ENCODE peak calls at places on chromosomes 11 and 22, in seven cellular contexts. I is activated B cell treated with CpG ODN at 0.5 μM for 24 hours, Y is A549, W is cardiac fibroblast, L is dorsolateral prefrontal cortex, X is HFF-Myc, T is Peyer's patch. V is an unnamed sample.

GRCh38 chr11:33044281-33044680 is 4.9 kb downstream of the TCP11L1 start:
- DNase-seq in I (no peak), Y (peak; percentile 91), W (no peak), L (no peak), X (no peak), T (no peak), V (no peak)

GRCh38 chr11:2535673-2536439 is 91.0 kb downstream of the KCNQ1 start:
- DNase-seq in I (no peak), Y (no peak), W (no peak), L (no peak), X (no peak), T (no peak), V (peak; percentile 18)

GRCh38 chr22:38309614-38310517 is 7.4 kb downstream of the CSNK1E start:
- DNase-seq in I (no peak), Y (no peak), W (peak; percentile 31), L (no peak), X (no peak), T (no peak), V (no peak)

GRCh38 chr11:45193695-45194094 is 47.3 kb downstream of the PRDM11 start:
- DNase-seq in I (no peak), Y (no peak), W (peak; percentile 52), L (no peak), X (no peak), T (no peak), V (no peak)

GRCh38 chr11:73170140-73170539 is 28.0 kb upstream of the FCHSD2 start:
- DNase-seq in I (peak; percentile 4), Y (no peak), W (no peak), L (no peak), X (no peak), T (no peak), V (no peak)

GRCh38 chr11:63020671-63021255 is 5.1 kb upstream of the SLC22A8 start:
- DNase-seq in I (no peak), Y (peak; percentile 31), W (no peak), L (no peak), X (no peak), T (no peak), V (no peak)

GRCh38 chr11:120625565-120625964 is 114.0 kb downstream of the GRIK4 start:
- DNase-seq in I (no peak), Y (no peak), W (no peak), L (no peak), X (no peak), T (no peak), V (no peak)

GRCh38 chr11:130211144-130211543 is 51.6 kb downstream of the ST14 start:
- DNase-seq in I (no peak), Y (no peak), W (no peak), L (no peak), X (no peak), T (peak; percentile 10), V (peak; percentile 2)

GRCh38 chr22:43008509-43008908 is 6.4 kb downstream of the PACSIN2 start:
- DNase-seq in I (no peak), Y (no peak), W (no peak), L (no peak), X (no peak), T (no peak), V (no peak)

GRCh38 chr11:102940714-102941588 is 14.6 kb downstream of the MMP13 start:
- DNase-seq in I (no peak), Y (peak; percentile 59), W (peak; percentile 76), L (no peak), X (peak; percentile 70), T (no peak), V (no peak)

GRCh38 chr11:114072978-114073377 is 13.5 kb downstream of the ZBTB16 start:
- DNase-seq in I (no peak), Y (no peak), W (no peak), L (no peak), X (no peak), T (no peak), V (no peak)

GRCh38 chr22:33018232-33018864 is 39.8 kb downstream of the SYN3 start:
- DNase-seq in I (peak; percentile 48), Y (peak; percentile 37), W (peak; percentile 56), L (peak; percentile 44), X (peak; percentile 14), T (peak; percentile 45), V (no peak)

GRCh38 chr11:66996609-66997273 is 21.6 kb downstream of the C11orf86 start:
- DNase-seq in I (no peak), Y (peak; percentile 79), W (peak; percentile 81), L (no peak), X (no peak), T (no peak), V (no peak)

GRCh38 chr11:92658733-92659132 is 310.7 kb upstream of the MTNR1B start:
- DNase-seq in I (no peak), Y (no peak), W (no peak), L (no peak), X (no peak), T (no peak), V (no peak)

GRCh38 chr11:67248653-67249052 is 17.6 kb upstream of the GRK2 start:
- DNase-seq in I (no peak), Y (no peak), W (peak; percentile 25), L (no peak), X (no peak), T (peak; percentile 6), V (no peak)

GRCh38 chr11:63592975-63593395 is 21.2 kb downstream of the PLAAT3 start:
- DNase-seq in I (no peak), Y (peak; percentile 62), W (peak; percentile 56), L (no peak), X (no peak), T (no peak), V (no peak)

GRCh38 chr11:98940913-98941312 is 79.8 kb upstream of the CNTN5 start:
- DNase-seq in I (no peak), Y (no peak), W (no peak), L (no peak), X (no peak), T (no peak), V (no peak)

GRCh38 chr11:61828629-61829407 is 718 bp downstream of the FADS2 start:
- DNase-seq in I (peak; percentile 46), Y (peak; percentile 42), W (peak; percentile 51), L (peak; percentile 30), X (no peak), T (peak; percentile 18), V (peak; percentile 72)

GRCh38 chr11:3035333-3035732 is 21.9 kb downstream of the CARS1 start:
- DNase-seq in I (no peak), Y (no peak), W (no peak), L (no peak), X (no peak), T (peak; percentile 49), V (no peak)

GRCh38 chr11:13008625-13009475 is at the start of gene RASSF10:
- DNase-seq in I (no peak), Y (peak; percentile 89), W (peak; percentile 31), L (no peak), X (no peak), T (no peak), V (no peak)

GRCh38 chr11:63680842-63681207 is 475 bp upstream of the RTN3 start:
- DNase-seq in I (no peak), Y (no peak), W (no peak), L (no peak), X (no peak), T (no peak), V (peak; percentile 55)

GRCh38 chr22:22666307-22667091 is 22.1 kb downstream of the GGTLC2 start:
- DNase-seq in I (peak; percentile 30), Y (peak; percentile 33), W (peak; percentile 54), L (peak; percentile 7), X (no peak), T (peak; percentile 52), V (no peak)

DNA sequence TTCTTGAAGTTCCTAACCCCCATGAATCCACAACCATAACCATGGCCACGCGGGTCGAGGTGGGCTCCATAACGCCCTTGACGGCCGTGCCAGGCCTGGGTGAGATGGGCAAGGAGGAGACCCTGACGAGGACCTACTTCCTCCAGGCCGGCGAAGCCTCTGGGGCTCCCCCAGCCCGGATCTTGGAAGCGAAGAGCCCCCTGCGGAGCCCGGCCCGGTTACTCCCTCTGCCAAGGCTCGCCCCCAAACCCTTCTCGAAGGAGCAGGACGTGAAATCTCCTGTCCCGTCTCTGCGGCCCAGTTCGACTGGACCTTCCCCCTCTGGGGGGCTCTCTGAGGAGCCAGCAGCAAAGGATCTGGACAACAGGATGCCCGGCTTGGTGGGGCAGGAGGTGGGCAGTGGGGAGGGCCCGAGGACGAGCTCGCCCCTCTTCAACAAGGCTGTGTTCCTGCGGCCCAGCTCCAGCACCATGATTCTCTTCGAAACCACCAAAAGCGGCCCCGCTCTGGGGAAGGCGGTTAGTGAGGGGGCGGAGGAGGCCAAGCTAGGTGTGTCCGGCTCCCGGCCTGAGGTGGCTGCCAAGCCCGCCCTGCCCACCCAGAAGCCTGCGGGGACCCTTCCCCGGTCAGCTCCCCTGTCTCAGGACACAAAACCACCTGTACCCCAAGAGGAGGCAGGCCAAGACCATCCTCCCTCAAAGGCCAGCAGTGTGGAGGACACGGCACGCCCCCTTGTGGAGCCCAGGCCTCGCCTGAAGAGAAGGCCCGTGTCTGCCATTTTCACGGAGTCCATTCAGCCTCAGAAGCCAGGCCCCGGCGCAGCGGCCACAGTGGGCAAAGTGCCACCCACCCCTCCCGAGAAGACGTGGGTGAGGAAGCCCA is 75.7 kb downstream of the KIAA1671 start:
- DNase-seq in I (no peak), Y (peak; percentile 59), W (peak; percentile 49), L (no peak), X (no peak), T (no peak), V (no peak)
- TF ChIP-seq CTCF in I (no peak), Y (peak; percentile 54), W (peak; percentile 67), L (no peak), X (peak; percentile 17), T (no peak), V (no peak)

GRCh38 chr11:95750101-95750500 is 39.5 kb downstream of the FAM76B start:
- DNase-seq in I (no peak), Y (no peak), W (no peak), L (no peak), X (no peak), T (no peak), V (no peak)
- TF ChIP-seq CTCF in I (no peak), Y (no peak), W (no peak), L (no peak), X (no peak), T (no peak), V (no peak)

GRCh38 chr11:134532921-134533421 is 120.9 kb upstream of the B3GAT1 start:
- DNase-seq in I (no peak), Y (no peak), W (no peak), L (no peak), X (no peak), T (no peak), V (peak; percentile 33)
- TF ChIP-seq CTCF in I (no peak), Y (no peak), W (no peak), L (no peak), X (no peak), T (no peak), V (no peak)

DNA sequence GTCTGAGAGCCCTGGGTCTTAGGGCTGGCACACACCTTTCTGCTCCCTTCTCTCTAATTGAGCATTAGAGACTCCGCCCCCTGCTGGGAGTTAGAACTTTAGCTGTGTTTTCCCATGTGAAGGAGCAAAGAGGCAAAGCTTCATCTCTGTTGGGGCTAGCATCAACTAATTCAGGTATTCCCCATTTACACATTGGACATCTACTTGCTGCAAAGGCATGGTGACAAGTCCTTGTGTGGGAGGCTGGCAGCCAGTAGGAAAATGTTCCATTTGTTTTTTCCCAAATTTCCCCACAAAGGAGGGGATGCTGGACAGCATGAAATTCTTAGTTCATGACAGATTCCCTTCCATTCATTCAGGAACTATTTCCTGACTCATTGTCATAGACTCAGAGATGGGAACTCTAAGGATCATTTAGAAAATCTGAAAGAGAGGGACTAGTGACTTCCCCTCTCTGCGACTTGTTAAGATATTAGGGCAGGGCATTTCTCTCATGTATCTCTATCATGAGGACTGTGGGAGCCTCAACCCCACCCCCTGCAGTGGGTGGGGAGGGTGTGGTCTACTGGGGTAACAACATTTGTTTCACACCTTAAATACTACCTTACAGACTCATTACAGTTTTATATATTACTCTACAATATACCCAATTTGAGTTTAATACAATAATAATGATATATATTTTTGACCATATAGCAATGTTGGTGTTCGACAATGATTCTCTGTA is 3.7 kb downstream of the CD44 start:
- DNase-seq in I (no peak), Y (no peak), W (peak; percentile 44), L (no peak), X (no peak), T (peak; percentile 69), V (no peak)
- TF ChIP-seq CTCF in I (no peak), Y (no peak), W (peak; percentile 18), L (no peak), X (peak; percentile 51), T (no peak), V (no peak)

V was measured in mesothelial cell of epicardium.